ENCODE peak calls at places on chromosomes 11 and 22, in four cellular contexts. One of them, this sample, is unnamed.

GRCh38 chr11:10488121-10488580 is 33.1 kb downstream of the AMPD3 start:
- DNase-seq in HepG2: no peak
- DNase-seq in K562: no peak
- DNase-seq in HCT116: peak
- DNase-seq in this sample: peak

GRCh38 chr22:34798605-34799004 is 267.4 kb upstream of the ISX start:
- DNase-seq in HepG2: no peak
- DNase-seq in K562: no peak
- DNase-seq in HCT116: no peak
- DNase-seq in this sample: no peak

GRCh38 chr11:36441610-36442208 is 68.4 kb downstream of the TRAF6 start:
- DNase-seq in HepG2: no peak
- DNase-seq in K562: no peak
- DNase-seq in HCT116: no peak
- DNase-seq in this sample: no peak

GRCh38 chr22:47310601-47311000 is 548.2 kb downstream of the TBC1D22A start:
- DNase-seq in HepG2: no peak
- DNase-seq in K562: no peak
- DNase-seq in HCT116: peak
- DNase-seq in this sample: peak

GRCh38 chr11:40293655-40294342 is 1165.7 kb downstream of the LRRC4C start:
- DNase-seq in HepG2: peak
- DNase-seq in K562: peak
- DNase-seq in HCT116: no peak
- DNase-seq in this sample: peak

GRCh38 chr22:49628351-49629023 is 199.2 kb downstream of the BRD1 start:
- DNase-seq in HepG2: no peak
- DNase-seq in K562: no peak
- DNase-seq in HCT116: no peak
- DNase-seq in this sample: no peak

GRCh38 chr11:58902881-58903280 is 36.4 kb upstream of the GLYATL1 start:
- DNase-seq in HepG2: no peak
- DNase-seq in K562: no peak
- DNase-seq in HCT116: no peak
- DNase-seq in this sample: no peak

GRCh38 chr11:93796424-93796823 is 12.3 kb downstream of the MED17 start:
- DNase-seq in HepG2: no peak
- DNase-seq in K562: no peak
- DNase-seq in HCT116: no peak
- DNase-seq in this sample: no peak

GRCh38 chr22:44404341-44405020 is 91.7 kb upstream of the SHISAL1 start:
- DNase-seq in HepG2: no peak
- DNase-seq in K562: no peak
- DNase-seq in HCT116: no peak
- DNase-seq in this sample: no peak

GRCh38 chr22:24968066-24968561 is 15.6 kb downstream of the KIAA1671 start:
- DNase-seq in HepG2: no peak
- DNase-seq in K562: no peak
- DNase-seq in HCT116: peak
- DNase-seq in this sample: no peak

GRCh38 chr22:23282986-23283385 is 102.7 kb downstream of the BCR start:
- DNase-seq in HepG2: no peak
- DNase-seq in K562: peak
- DNase-seq in HCT116: no peak
- DNase-seq in this sample: no peak

GRCh38 chr22:24005201-24005600 is at the start of gene GSTT4:
- DNase-seq in HepG2: no peak
- DNase-seq in K562: no peak
- DNase-seq in HCT116: no peak
- DNase-seq in this sample: no peak

GRCh38 chr11:213111-213510 is 5.6 kb downstream of the RIC8A start:
- DNase-seq in HepG2: no peak
- DNase-seq in K562: no peak
- DNase-seq in HCT116: no peak
- DNase-seq in this sample: no peak

GRCh38 chr11:124877631-124878496 is 12.6 kb downstream of the ROBO3 start:
- DNase-seq in HepG2: no peak
- DNase-seq in K562: no peak
- DNase-seq in HCT116: no peak
- DNase-seq in this sample: no peak

GRCh38 chr11:119258180-119258579 is 52.0 kb downstream of the CBL start:
- DNase-seq in HepG2: no peak
- DNase-seq in K562: no peak
- DNase-seq in HCT116: no peak
- DNase-seq in this sample: no peak

GRCh38 chr22:27240298-27240885 is 561.2 kb downstream of the MN1 start:
- DNase-seq in HepG2: no peak
- DNase-seq in K562: no peak
- DNase-seq in HCT116: no peak
- DNase-seq in this sample: no peak

GRCh38 chr11:15830730-15831443 is 525.5 kb downstream of the SOX6 start:
- DNase-seq in HepG2: no peak
- DNase-seq in K562: no peak
- DNase-seq in HCT116: no peak
- DNase-seq in this sample: no peak

GRCh38 chr11:123546515-123546914 is 107.9 kb downstream of the SCN3B start:
- DNase-seq in HepG2: no peak
- DNase-seq in K562: no peak
- DNase-seq in HCT116: no peak
- DNase-seq in this sample: no peak

GRCh38 chr11:37061426-37061825 is 463.4 kb upstream of the RAG2 start:
- DNase-seq in HepG2: no peak
- DNase-seq in K562: no peak
- DNase-seq in HCT116: no peak
- DNase-seq in this sample: no peak

GRCh38 chr11:115974703-115975102 is 470.5 kb upstream of the CADM1 start:
- DNase-seq in HepG2: no peak
- DNase-seq in K562: no peak
- DNase-seq in HCT116: no peak
- DNase-seq in this sample: no peak

GRCh38 chr11:69614085-69614484 is 26.9 kb upstream of the CCND1 start:
- DNase-seq in HepG2: no peak
- DNase-seq in K562: no peak
- DNase-seq in HCT116: no peak
- DNase-seq in this sample: no peak

GRCh38 chr11:120068114-120068573 is 69.8 kb downstream of the TRIM29 start:
- DNase-seq in HepG2: no peak
- DNase-seq in K562: no peak
- DNase-seq in HCT116: no peak
- DNase-seq in this sample: no peak

GRCh38 chr22:36398602-36399472 is 11.1 kb upstream of the MYH9 start:
- DNase-seq in HepG2: peak
- DNase-seq in K562: no peak
- DNase-seq in HCT116: no peak
- DNase-seq in this sample: no peak

GRCh38 chr22:36397767-36398093 is 10.0 kb upstream of the MYH9 start:
- DNase-seq in HepG2: no peak
- DNase-seq in K562: no peak
- DNase-seq in HCT116: no peak
- DNase-seq in this sample: no peak

GRCh38 chr22:36395061-36395849 is 7.5 kb upstream of the MYH9 start:
- DNase-seq in HepG2: no peak
- DNase-seq in K562: no peak
- DNase-seq in HCT116: no peak
- DNase-seq in this sample: no peak

GRCh38 chr22:36395922-36396321 is 8.2 kb upstream of the MYH9 start:
- DNase-seq in HepG2: peak
- DNase-seq in K562: no peak
- DNase-seq in HCT116: no peak
- DNase-seq in this sample: no peak

DNA sequence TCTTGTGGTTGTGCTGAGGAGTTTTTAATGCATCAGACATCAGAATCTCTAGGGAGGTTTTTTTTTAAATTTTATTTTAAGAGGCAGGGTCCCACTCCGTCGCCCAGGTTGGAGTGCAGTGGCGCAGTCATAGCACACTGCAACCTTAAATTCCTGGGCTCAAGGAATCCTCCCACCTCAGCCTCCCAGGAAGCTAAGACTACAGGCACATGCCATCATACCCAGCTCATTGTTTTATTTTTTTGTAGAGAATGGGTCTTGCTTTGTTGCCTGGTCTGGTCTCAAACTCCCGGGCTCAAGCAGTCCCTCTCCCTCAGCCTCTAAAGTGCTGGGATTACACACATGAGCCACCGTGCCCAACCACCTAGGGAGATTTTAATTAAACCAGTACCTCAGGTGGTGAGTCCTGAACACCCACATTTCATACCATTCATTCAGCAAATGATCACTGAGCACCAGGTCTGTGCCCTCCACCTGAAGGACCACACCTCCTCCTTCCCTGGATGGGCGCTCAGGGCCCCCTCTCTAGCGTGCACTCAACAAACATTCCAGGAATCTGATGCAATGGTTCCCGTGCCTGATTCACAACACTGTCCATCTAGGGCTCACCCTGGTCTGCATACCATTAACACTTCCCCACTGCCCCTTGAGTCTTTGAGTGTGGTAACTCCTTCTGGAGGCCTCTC is 9.5 kb upstream of the MYH9 start:
- DNase-seq in HepG2: peak
- DNase-seq in K562: no peak
- DNase-seq in HCT116: no peak
- DNase-seq in this sample: no peak
- TF ChIP-seq TCF7L2 in HepG2: no peak
- TF ChIP-seq TCF7L2 in K562: no peak
- TF ChIP-seq TCF7L2 in HCT116: no peak
- TF ChIP-seq TCF7L2 in this sample: no peak

GRCh38 chr22:43268261-43268660 is 74.9 kb downstream of the SCUBE1 start:
- DNase-seq in HepG2: no peak
- DNase-seq in K562: no peak
- DNase-seq in HCT116: no peak
- DNase-seq in this sample: no peak

GRCh38 chr22:43270949-43271348 is 72.2 kb downstream of the SCUBE1 start:
- DNase-seq in HepG2: no peak
- DNase-seq in K562: no peak
- DNase-seq in HCT116: no peak
- DNase-seq in this sample: no peak

GRCh38 chr22:43272301-43272700 is 70.9 kb downstream of the SCUBE1 start:
- DNase-seq in HepG2: no peak
- DNase-seq in K562: no peak
- DNase-seq in HCT116: no peak
- DNase-seq in this sample: no peak

GRCh38 chr22:43269325-43270040 is 73.7 kb downstream of the SCUBE1 start:
- DNase-seq in HepG2: no peak
- DNase-seq in K562: no peak
- DNase-seq in HCT116: no peak
- DNase-seq in this sample: no peak

GRCh38 chr22:43270314-43270908 is 72.8 kb downstream of the SCUBE1 start:
- DNase-seq in HepG2: peak
- DNase-seq in K562: peak
- DNase-seq in HCT116: no peak
- DNase-seq in this sample: no peak
- TF ChIP-seq CTCF in HepG2: peak
- TF ChIP-seq CTCF in K562: peak
- TF ChIP-seq CTCF in HCT116: peak
- TF ChIP-seq CTCF in this sample: no peak

GRCh38 chr11:45988922-45989321 is 66.5 kb downstream of the LARGE2 start:
- DNase-seq in HepG2: no peak
- DNase-seq in K562: no peak
- DNase-seq in HCT116: no peak
- DNase-seq in this sample: no peak

GRCh38 chr11:45995342-45995734 is 72.9 kb downstream of the LARGE2 start:
- DNase-seq in HepG2: no peak
- DNase-seq in K562: peak
- DNase-seq in HCT116: no peak
- DNase-seq in this sample: no peak

GRCh38 chr11:45997599-45997998 is 75.1 kb downstream of the LARGE2 start:
- DNase-seq in HepG2: no peak
- DNase-seq in K562: peak
- DNase-seq in HCT116: no peak
- DNase-seq in this sample: no peak

GRCh38 chr11:45994421-45995341 is 72.2 kb downstream of the LARGE2 start:
- DNase-seq in HepG2: no peak
- DNase-seq in K562: peak
- DNase-seq in HCT116: no peak
- DNase-seq in this sample: no peak

GRCh38 chr11:45993438-45994064 is 71.1 kb downstream of the LARGE2 start:
- DNase-seq in HepG2: no peak
- DNase-seq in K562: peak
- DNase-seq in HCT116: no peak
- DNase-seq in this sample: no peak
- TF ChIP-seq TCF7L2 in HepG2: no peak
- TF ChIP-seq TCF7L2 in K562: no peak
- TF ChIP-seq TCF7L2 in HCT116: no peak
- TF ChIP-seq TCF7L2 in this sample: no peak

GRCh38 chr11:66090288-66090687 is 20.2 kb downstream of the PACS1 start:
- DNase-seq in HepG2: no peak
- DNase-seq in K562: no peak
- DNase-seq in HCT116: no peak
- DNase-seq in this sample: no peak

GRCh38 chr11:66085071-66085470 is 15.0 kb downstream of the PACS1 start:
- DNase-seq in HepG2: no peak
- DNase-seq in K562: no peak
- DNase-seq in HCT116: no peak
- DNase-seq in this sample: no peak

GRCh38 chr11:66082936-66083698 is 13.0 kb downstream of the PACS1 start:
- DNase-seq in HepG2: peak
- DNase-seq in K562: peak
- DNase-seq in HCT116: no peak
- DNase-seq in this sample: no peak

GRCh38 chr11:66087148-66087908 is 17.3 kb downstream of the PACS1 start:
- DNase-seq in HepG2: no peak
- DNase-seq in K562: no peak
- DNase-seq in HCT116: no peak
- DNase-seq in this sample: no peak

GRCh38 chr11:66089067-66089466 is 19.0 kb downstream of the PACS1 start:
- DNase-seq in HepG2: no peak
- DNase-seq in K562: no peak
- DNase-seq in HCT116: no peak
- DNase-seq in this sample: no peak
- TF ChIP-seq CTCF in HepG2: no peak
- TF ChIP-seq CTCF in K562: no peak
- TF ChIP-seq CTCF in HCT116: no peak
- TF ChIP-seq CTCF in this sample: no peak